ENCODE peak calls at places on chromosomes 3 and 15, in ten cellular contexts. H is sciatic nerve; J is AG20443; U is hypothalamus; W is effector CD8-positive, alpha-beta T cell; B is frontal cortex; Q is GM04503; X is skeletal muscle cell; R is sigmoid colon; L is upper lobe of right lung. Y is an unnamed sample.
A peak's percentile ranks its signal among the peaks of the same experiment; 100 is the strongest.

GRCh38 chr3:12286927-12287726 is 1.7 kb upstream of the PPARG start:
- DNase-seq in H (no peak), J (peak; percentile 17), U (no peak), W (no peak), B (no peak), Q (no peak), X (no peak), R (no peak), L (peak; percentile 74), Y (no peak)

GRCh38 chr3:61985020-61985419 is 388.3 kb downstream of the FEZF2 start:
- DNase-seq in H (no peak), J (peak; percentile 42), U (no peak), W (no peak), B (no peak), Q (no peak), X (peak; percentile 55), R (no peak), L (no peak), Y (no peak)

GRCh38 chr3:11554236-11554610 is 89.5 kb downstream of the VGLL4 start:
- DNase-seq in H (no peak), J (no peak), U (no peak), W (no peak), B (no peak), Q (no peak), X (no peak), R (no peak), L (no peak), Y (no peak)

GRCh38 chr15:65772909-65773308 is 19.2 kb downstream of the DENND4A start:
- DNase-seq in H (no peak), J (no peak), U (no peak), W (no peak), B (no peak), Q (no peak), X (no peak), R (no peak), L (no peak), Y (peak; percentile 57)

GRCh38 chr15:64093627-64094417 is at the start of gene CIAO2A:
- DNase-seq in H (peak; percentile 95), J (peak; percentile 93), U (peak; percentile 96), W (peak; percentile 84), B (peak; percentile 80), Q (peak; percentile 96), X (peak; percentile 92), R (peak; percentile 98), L (peak; percentile 94), Y (peak; percentile 100)

GRCh38 chr15:88708256-88709054 is 69.6 kb downstream of the ISG20 start:
- DNase-seq in H (no peak), J (peak; percentile 68), U (peak; percentile 29), W (no peak), B (no peak), Q (no peak), X (peak; percentile 48), R (no peak), L (no peak), Y (peak; percentile 11)

GRCh38 chr3:29249829-29250228 is 31.0 kb upstream of the RBMS3 start:
- DNase-seq in H (no peak), J (no peak), U (no peak), W (no peak), B (no peak), Q (no peak), X (no peak), R (no peak), L (no peak), Y (no peak)

GRCh38 chr3:11367116-11367781 is 95.1 kb downstream of the ATG7 start:
- DNase-seq in H (peak; percentile 69), J (peak; percentile 61), U (peak; percentile 20), W (no peak), B (no peak), Q (peak; percentile 57), X (peak; percentile 74), R (peak; percentile 79), L (no peak), Y (peak; percentile 18)

GRCh38 chr3:171649282-171649681 is 161.0 kb downstream of the PLD1 start:
- DNase-seq in H (no peak), J (no peak), U (no peak), W (no peak), B (no peak), Q (no peak), X (no peak), R (no peak), L (no peak), Y (no peak)

GRCh38 chr15:66775127-66776105 is 73.4 kb downstream of the SMAD6 start:
- DNase-seq in H (no peak), J (peak; percentile 51), U (no peak), W (no peak), B (no peak), Q (no peak), X (no peak), R (peak; percentile 71), L (no peak), Y (no peak)

GRCh38 chr3:43627360-43627759 is 5.5 kb upstream of the ANO10 start:
- DNase-seq in H (no peak), J (no peak), U (no peak), W (no peak), B (no peak), Q (no peak), X (no peak), R (no peak), L (no peak), Y (no peak)

GRCh38 chr3:168047936-168048335 is 47.8 kb downstream of the GOLIM4 start:
- DNase-seq in H (no peak), J (no peak), U (no peak), W (no peak), B (no peak), Q (no peak), X (no peak), R (no peak), L (no peak), Y (no peak)

GRCh38 chr15:88139936-88140335 is 116.6 kb downstream of the NTRK3 start:
- DNase-seq in H (no peak), J (no peak), U (no peak), W (no peak), B (peak; percentile 22), Q (no peak), X (no peak), R (no peak), L (no peak), Y (no peak)

Y was measured in HL-60.